ENCODE peak calls at places on chromosomes 3 and 15, in four cellular contexts. One of them, this sample, is unnamed.

GRCh38 chr15:59611277-59612260 is at the start of gene GCNT3:
- DNase-seq in GM23248: peak
- DNase-seq in astrocyte of the spinal cord: peak
- DNase-seq in EL: peak
- DNase-seq in this sample: no peak

GRCh38 chr3:170809021-170809974 is 60.7 kb downstream of the RPL22L1 start:
- DNase-seq in GM23248: peak
- DNase-seq in astrocyte of the spinal cord: peak
- DNase-seq in EL: peak
- DNase-seq in this sample: peak

GRCh38 chr3:76429536-76430177 is 610.2 kb upstream of the ROBO2 start:
- DNase-seq in GM23248: no peak
- DNase-seq in astrocyte of the spinal cord: no peak
- DNase-seq in EL: no peak
- DNase-seq in this sample: no peak

GRCh38 chr3:58999779-59000170 is 50.0 kb downstream of the CFAP20DC start:
- DNase-seq in GM23248: peak
- DNase-seq in astrocyte of the spinal cord: no peak
- DNase-seq in EL: no peak
- DNase-seq in this sample: no peak

GRCh38 chr3:102057781-102058421 is 208.6 kb downstream of the NFKBIZ start:
- DNase-seq in GM23248: no peak
- DNase-seq in astrocyte of the spinal cord: no peak
- DNase-seq in EL: no peak
- DNase-seq in this sample: no peak

GRCh38 chr15:35753486-35753885 is 207.5 kb upstream of the DPH6 start:
- DNase-seq in GM23248: peak
- DNase-seq in astrocyte of the spinal cord: peak
- DNase-seq in EL: peak
- DNase-seq in this sample: no peak

GRCh38 chr15:94387854-94388441 is 156.6 kb downstream of the MCTP2 start:
- DNase-seq in GM23248: no peak
- DNase-seq in astrocyte of the spinal cord: no peak
- DNase-seq in EL: no peak
- DNase-seq in this sample: no peak

GRCh38 chr15:39574416-39574815 is 6.5 kb upstream of the THBS1 start:
- DNase-seq in GM23248: peak
- DNase-seq in astrocyte of the spinal cord: no peak
- DNase-seq in EL: peak
- DNase-seq in this sample: no peak

GRCh38 chr3:195908439-195909293 is at the start of gene TNK2:
- DNase-seq in GM23248: peak
- DNase-seq in astrocyte of the spinal cord: no peak
- DNase-seq in EL: peak
- DNase-seq in this sample: no peak

GRCh38 chr3:57917611-57918010 is 90.6 kb upstream of the FLNB start:
- DNase-seq in GM23248: peak
- DNase-seq in astrocyte of the spinal cord: peak
- DNase-seq in EL: peak
- DNase-seq in this sample: no peak

GRCh38 chr3:182259579-182259978 is 533.7 kb upstream of the ATP11B start:
- DNase-seq in GM23248: peak
- DNase-seq in astrocyte of the spinal cord: no peak
- DNase-seq in EL: no peak
- DNase-seq in this sample: peak

GRCh38 chr15:56356616-56357015 is 8.6 kb upstream of the TEX9 start:
- DNase-seq in GM23248: peak
- DNase-seq in astrocyte of the spinal cord: peak
- DNase-seq in EL: peak
- DNase-seq in this sample: no peak

GRCh38 chr3:4841783-4842440 is 137.3 kb upstream of the BHLHE40 start:
- DNase-seq in GM23248: peak
- DNase-seq in astrocyte of the spinal cord: no peak
- DNase-seq in EL: no peak
- DNase-seq in this sample: no peak

GRCh38 chr3:44114142-44114541 is 127.5 kb upstream of the TOPAZ1 start:
- DNase-seq in GM23248: peak
- DNase-seq in astrocyte of the spinal cord: no peak
- DNase-seq in EL: no peak
- DNase-seq in this sample: peak

GRCh38 chr3:14455571-14456317 is 53.3 kb downstream of the SLC6A6 start:
- DNase-seq in GM23248: no peak
- DNase-seq in astrocyte of the spinal cord: no peak
- DNase-seq in EL: no peak
- DNase-seq in this sample: no peak

GRCh38 chr3:190323241-190323617 is 983 bp upstream of the CLDN1 start:
- DNase-seq in GM23248: no peak
- DNase-seq in astrocyte of the spinal cord: no peak
- DNase-seq in EL: no peak
- DNase-seq in this sample: no peak

GRCh38 chr15:31367730-31368344 is 41.2 kb downstream of the KLF13 start:
- DNase-seq in GM23248: no peak
- DNase-seq in astrocyte of the spinal cord: no peak
- DNase-seq in EL: no peak
- DNase-seq in this sample: no peak

GRCh38 chr3:194481103-194481502 is 5.7 kb downstream of the ATP13A3 start:
- DNase-seq in GM23248: peak
- DNase-seq in astrocyte of the spinal cord: peak
- DNase-seq in EL: peak
- DNase-seq in this sample: no peak

GRCh38 chr3:9757427-9757826 is 7.7 kb downstream of the OGG1 start:
- DNase-seq in GM23248: no peak
- DNase-seq in astrocyte of the spinal cord: no peak
- DNase-seq in EL: no peak
- DNase-seq in this sample: no peak

GRCh38 chr3:20849975-20850374 is 664.0 kb upstream of the SGO1 start:
- DNase-seq in GM23248: no peak
- DNase-seq in astrocyte of the spinal cord: no peak
- DNase-seq in EL: no peak
- DNase-seq in this sample: no peak

GRCh38 chr3:87145553-87145952 is 81.6 kb upstream of the CHMP2B start:
- DNase-seq in GM23248: peak
- DNase-seq in astrocyte of the spinal cord: peak
- DNase-seq in EL: peak
- DNase-seq in this sample: no peak

GRCh38 chr3:154143873-154144272 is 22.7 kb downstream of the ARHGEF26 start:
- DNase-seq in GM23248: no peak
- DNase-seq in astrocyte of the spinal cord: no peak
- DNase-seq in EL: no peak
- DNase-seq in this sample: no peak

GRCh38 chr3:183697610-183698317 is at the start of gene YEATS2:
- DNase-seq in GM23248: peak
- DNase-seq in astrocyte of the spinal cord: peak
- DNase-seq in EL: peak
- DNase-seq in this sample: peak

GRCh38 chr3:13411186-13411860 is 8.8 kb downstream of the NUP210 start:
- DNase-seq in GM23248: no peak
- DNase-seq in astrocyte of the spinal cord: no peak
- DNase-seq in EL: no peak
- DNase-seq in this sample: no peak

GRCh38 chr15:80953953-80954778 is 35.5 kb downstream of the MESD start:
- DNase-seq in GM23248: no peak
- DNase-seq in astrocyte of the spinal cord: no peak
- DNase-seq in EL: no peak
- DNase-seq in this sample: no peak

GRCh38 chr15:98649996-98650870 is 1.9 kb downstream of the IGF1R start:
- DNase-seq in GM23248: peak
- DNase-seq in astrocyte of the spinal cord: no peak
- DNase-seq in EL: peak
- DNase-seq in this sample: peak

GRCh38 chr15:87846746-87847145 is 409.8 kb downstream of the NTRK3 start:
- DNase-seq in GM23248: peak
- DNase-seq in astrocyte of the spinal cord: no peak
- DNase-seq in EL: no peak
- DNase-seq in this sample: no peak

GRCh38 chr3:114873590-114873989 is 273.5 kb downstream of the ZBTB20 start:
- DNase-seq in GM23248: no peak
- DNase-seq in astrocyte of the spinal cord: no peak
- DNase-seq in EL: no peak
- DNase-seq in this sample: no peak

GRCh38 chr3:139548801-139549200 is 9.3 kb upstream of the RBP1 start:
- DNase-seq in GM23248: no peak
- DNase-seq in astrocyte of the spinal cord: no peak
- DNase-seq in EL: no peak
- DNase-seq in this sample: no peak

GRCh38 chr15:77002954-77003912 is 8.3 kb downstream of the PSTPIP1 start:
- DNase-seq in GM23248: no peak
- DNase-seq in astrocyte of the spinal cord: no peak
- DNase-seq in EL: no peak
- DNase-seq in this sample: no peak

GRCh38 chr3:187567026-187567425 is 103.2 kb downstream of the SST start:
- DNase-seq in GM23248: peak
- DNase-seq in astrocyte of the spinal cord: peak
- DNase-seq in EL: peak
- DNase-seq in this sample: no peak

GRCh38 chr3:58888087-58888486 is 161.7 kb downstream of the CFAP20DC start:
- DNase-seq in GM23248: no peak
- DNase-seq in astrocyte of the spinal cord: no peak
- DNase-seq in EL: no peak
- DNase-seq in this sample: no peak

This sample was measured in endothelial cell of umbilical vein.